ENCODE peak calls at places on chromosomes 13 and 19, in eight cellular contexts. P is NCI-H2029 treated with DMSO at 0.1 percent for 48 hours, N is RWPE1, Z is lung microvascular endothelial cell, F is Peyer's patch, Q is MV-4-11, Y is GM12864, J is germinal center. M is an unnamed sample.

GRCh38 chr13:41751277-41751676 is 209.6 kb downstream of the VWA8 start:
- DNase-seq in P (no peak), N (no peak), J (no peak), Q (no peak), Y (no peak), F (no peak), Z (no peak), M (no peak)

GRCh38 chr19:317710-318508 is 26.7 kb downstream of the MIER2 start:
- DNase-seq in Q (no peak), P (no peak), J (no peak), N (no peak), Y (no peak), F (no peak), Z (no peak), M (no peak)

GRCh38 chr13:55977436-55977835 is 1163.3 kb upstream of the PRR20A start:
- DNase-seq in P (no peak), Z (no peak), F (no peak), J (no peak), Y (no peak), N (no peak), Q (no peak), M (no peak)

GRCh38 chr13:112747256-112747655 is 57.4 kb downstream of the ATP11A start:
- DNase-seq in F (no peak), J (no peak), Y (no peak), Z (no peak), P (no peak), N (no peak), Q (no peak), M (no peak)

GRCh38 chr13:31067416-31068118 is 94.1 kb downstream of the HSPH1 start:
- DNase-seq in Y (no peak), Z (no peak), Q (no peak), P (no peak), F (no peak), J (no peak), N (peak), M (no peak)

GRCh38 chr19:29014857-29015436 is 198.0 kb downstream of the UQCRFS1 start:
- DNase-seq in Z (no peak), P (no peak), F (no peak), Y (no peak), Q (no peak), J (no peak), N (no peak), M (no peak)

GRCh38 chr13:111912991-111913781 is 153.8 kb upstream of the SOX1 start:
- DNase-seq in P (no peak), Z (no peak), N (no peak), F (peak), Q (no peak), J (no peak), Y (no peak), M (no peak)

GRCh38 chr13:50693755-50694154 is 149.7 kb downstream of the DLEU7 start:
- DNase-seq in J (no peak), Z (peak), Q (no peak), N (no peak), P (no peak), Y (no peak), F (no peak), M (no peak)

GRCh38 chr13:25777509-25777908 is 274.3 kb downstream of the SHISA2 start:
- DNase-seq in J (no peak), Y (no peak), N (no peak), Z (no peak), Q (no peak), P (no peak), F (no peak), M (no peak)

GRCh38 chr19:572891-573825 is 762 bp downstream of the BSG start:
- DNase-seq in N (peak), Y (no peak), J (peak), Q (peak), F (peak), P (peak), Z (peak), M (peak)

GRCh38 chr13:112449545-112449930 is 73.4 kb downstream of the SPACA7 start:
- DNase-seq in Q (no peak), F (no peak), P (no peak), J (no peak), Y (no peak), N (no peak), Z (no peak), M (no peak)

GRCh38 chr19:38449518-38449917 is 16.0 kb downstream of the RYR1 start:
- DNase-seq in Q (no peak), F (no peak), P (no peak), Z (no peak), N (no peak), J (no peak), Y (no peak), M (no peak)

GRCh38 chr19:36128392-36128736 is 11.5 kb upstream of the CAPNS1 start:
- DNase-seq in J (no peak), F (peak), N (no peak), Q (peak), Y (no peak), P (no peak), Z (no peak), M (no peak)

GRCh38 chr13:37816276-37816675 is 53.3 kb downstream of the TRPC4 start:
- DNase-seq in J (no peak), Z (no peak), P (no peak), Y (no peak), F (no peak), Q (no peak), N (no peak), M (no peak)

GRCh38 chr13:82248713-82249112 is 1633.6 kb downstream of the SLITRK1 start:
- DNase-seq in P (no peak), Y (no peak), J (no peak), Q (no peak), F (no peak), Z (no peak), N (no peak), M (no peak)

GRCh38 chr19:5953034-5953589 is 24.8 kb downstream of the RANBP3 start:
- DNase-seq in Z (no peak), N (no peak), P (no peak), Y (no peak), F (no peak), J (no peak), Q (peak), M (no peak)

GRCh38 chr19:30718014-30718413 is 345.8 kb downstream of the ZNF536 start:
- DNase-seq in Q (no peak), N (no peak), Z (no peak), J (no peak), F (no peak), Y (no peak), P (no peak), M (no peak)

GRCh38 chr13:34161829-34162544 is 344.0 kb downstream of the RFC3 start:
- DNase-seq in F (no peak), Q (no peak), J (no peak), Z (no peak), Y (no peak), N (peak), P (no peak), M (no peak)

GRCh38 chr19:48330012-48330681 is 4.8 kb downstream of the EMP3 start:
- DNase-seq in P (peak), Y (peak), J (peak), N (no peak), F (peak), Z (peak), Q (peak), M (peak)

GRCh38 chr13:33194820-33195692 is 90.5 kb downstream of the STARD13 start:
- DNase-seq in Q (no peak), Y (peak), J (no peak), N (no peak), Z (peak), P (no peak), F (no peak), M (peak)

GRCh38 chr19:29748996-29749395 is 33.9 kb upstream of the C19orf12 start:
- DNase-seq in J (no peak), F (no peak), Y (no peak), N (no peak), P (no peak), Z (no peak), Q (no peak), M (no peak)

GRCh38 chr13:30581582-30581981 is 36.1 kb upstream of the USPL1 start:
- DNase-seq in J (peak), Y (no peak), P (no peak), N (peak), F (no peak), Q (peak), Z (peak), M (no peak)

GRCh38 chr13:108005231-108005630 is 210.1 kb downstream of the LIG4 start:
- DNase-seq in Z (no peak), Q (no peak), P (no peak), F (no peak), Y (no peak), J (no peak), N (no peak), M (no peak)

GRCh38 chr13:40777166-40777956 is 6.4 kb upstream of the MRPS31 start:
- DNase-seq in N (peak), J (peak), Q (peak), Y (peak), P (peak), Z (peak), F (peak), M (no peak)

GRCh38 chr19:48443731-48444128 is 2.1 kb upstream of the GRWD1 start:
- DNase-seq in P (no peak), Z (no peak), J (no peak), N (no peak), Y (no peak), Q (no peak), F (no peak), M (no peak)

M was measured in pancreas.